ENCODE peak calls at places on chromosome 11, in four cellular contexts. L is Panc1, N is epithelial cell of esophagus, I is adrenal gland. A is an unnamed sample.
A peak's percentile ranks its signal among the peaks of the same experiment; 100 is the strongest.

GRCh38 chr11:119714189-119714588 is 14.8 kb downstream of the NECTIN1 start:
- DNase-seq in L (no peak), N (no peak), I (no peak), A (no peak)

GRCh38 chr11:46251954-46252353 is 25.5 kb upstream of the CREB3L1 start:
- DNase-seq in L (no peak), N (no peak), I (no peak), A (no peak)

GRCh38 chr11:17287058-17287457 is 10.5 kb downstream of the NUCB2 start:
- DNase-seq in L (no peak), N (no peak), I (no peak), A (no peak)

GRCh38 chr11:27464155-27464759 is 8.3 kb downstream of the LGR4 start:
- DNase-seq in L (no peak), N (peak; percentile 86), I (no peak), A (no peak)

GRCh38 chr11:88352139-88352538 is 14.6 kb upstream of the CTSC start:
- DNase-seq in L (no peak), N (no peak), I (no peak), A (no peak)

GRCh38 chr11:4903484-4903883 is at the start of gene OR51A7:
- DNase-seq in L (no peak), N (no peak), I (no peak), A (no peak)

GRCh38 chr11:75532200-75532972 is 6.6 kb upstream of the GDPD5 start:
- DNase-seq in L (peak; percentile 58), N (peak; percentile 64), I (peak; percentile 60), A (peak; percentile 72)

GRCh38 chr11:7892059-7892699 is 38.9 kb downstream of the OR10A6 start:
- DNase-seq in L (peak; percentile 28), N (peak; percentile 56), I (no peak), A (no peak)

GRCh38 chr11:66886671-66887221 is 29.9 kb downstream of the LRFN4 start:
- DNase-seq in L (no peak), N (peak; percentile 74), I (peak; percentile 46), A (peak; percentile 75)

GRCh38 chr11:14894657-14895598 is 2.9 kb upstream of the CYP2R1 start:
- DNase-seq in L (no peak), N (peak; percentile 51), I (peak; percentile 46), A (no peak)

GRCh38 chr11:95378789-95379188 is 147.8 kb upstream of the SESN3 start:
- DNase-seq in L (no peak), N (no peak), I (no peak), A (no peak)

GRCh38 chr11:47768090-47768620 is 1.0 kb upstream of the FNBP4 start:
- DNase-seq in L (peak; percentile 17), N (peak; percentile 69), I (peak; percentile 73), A (peak; percentile 40)

GRCh38 chr11:68854273-68854958 is 12.7 kb upstream of the CPT1A start:
- DNase-seq in L (no peak), N (no peak), I (no peak), A (no peak)
- H3K4me3 ChIP-seq in L (peak overlapping the region; percentile 72), N (no peak overlapping the region), I (no peak overlapping the region), A (peak overlapping the region; percentile 54)

GRCh38 chr11:101583180-101584128 is at the start of gene TRPC6:
- DNase-seq in L (no peak), N (peak; percentile 41), I (no peak), A (no peak)
- TF ChIP-seq CTCF in L (no peak), N (no peak), I (no peak), A (no peak)

GRCh38 chr11:62885137-62885536 is 4.4 kb downstream of the SLC3A2 start:
- DNase-seq in L (no peak), N (no peak), I (no peak), A (no peak)
- H3K4me3 ChIP-seq in L (peak overlapping the region; percentile 40), N (no peak overlapping the region), I (no peak overlapping the region), A (no peak overlapping the region)

GRCh38 chr11:78916759-78917158 is 342.1 kb upstream of the NARS2 start:
- DNase-seq in L (no peak), N (no peak), I (no peak), A (no peak)
- TF ChIP-seq CTCF in L (peak; percentile 23), N (no peak), I (no peak), A (no peak)

GRCh38 chr11:132942611-132943324 is 589.5 kb downstream of the OPCML start:
- DNase-seq in L (no peak), N (no peak), I (no peak), A (no peak)
- H3K4me3 ChIP-seq in L (no peak overlapping the region), N (no peak overlapping the region), I (no peak overlapping the region), A (no peak overlapping the region)

DNA sequence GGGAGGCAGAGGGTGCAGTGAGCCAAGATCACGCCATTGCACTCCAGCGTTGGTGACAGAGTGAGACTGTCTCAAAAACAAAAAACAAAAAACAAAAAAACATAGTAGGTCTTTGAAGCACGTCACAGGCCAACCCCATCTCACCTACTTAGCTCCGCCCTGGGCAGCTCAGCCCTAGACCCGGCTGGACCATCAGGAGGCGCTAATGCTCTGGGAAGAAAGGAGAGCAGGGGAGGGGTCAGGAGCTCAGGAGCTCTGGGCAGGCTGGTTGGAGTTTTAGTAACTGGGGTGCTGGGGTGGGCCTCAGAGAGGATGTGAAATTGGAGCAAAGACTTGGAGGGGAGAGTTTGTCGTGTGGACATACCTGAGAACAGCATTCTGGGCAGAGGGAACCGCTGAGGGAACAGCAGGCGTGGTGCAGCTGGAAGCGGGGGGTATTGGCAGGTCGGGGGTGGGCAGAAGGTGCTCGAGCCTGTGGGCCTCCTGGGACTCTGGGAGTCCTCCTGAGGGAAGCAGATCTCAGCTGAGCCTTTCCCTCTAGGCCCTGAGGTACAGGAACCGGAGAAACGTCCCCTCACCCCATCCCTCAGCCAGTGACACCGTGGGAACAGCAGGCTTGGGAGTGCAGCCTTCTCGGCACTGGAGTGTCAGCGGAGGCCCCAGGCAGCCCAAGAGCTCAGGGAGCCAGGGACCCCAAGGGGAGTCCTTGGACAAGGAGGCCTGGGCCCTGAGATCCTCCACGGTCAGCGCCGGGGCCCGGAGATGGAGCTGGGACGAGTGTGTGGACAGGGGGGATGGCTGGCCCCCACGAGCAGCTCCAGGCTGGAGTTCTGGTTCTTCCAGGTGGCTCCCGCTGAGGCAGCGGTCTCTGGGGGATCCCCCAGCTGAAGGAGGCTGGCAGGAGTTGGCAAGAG is 2.2 kb upstream of the RPS6KA4 start:
- DNase-seq in L (peak; percentile 62), N (peak; percentile 61), I (no peak), A (peak; percentile 62)
- TF ChIP-seq CTCF in L (peak; percentile 97), N (peak; percentile 50), I (no peak), A (peak; percentile 53)